ENCODE peak calls at places on chromosomes 5 and 9, in seven cellular contexts. U is GM23338, T is transverse colon, Q is suprapubic skin, V is H1, K is HL-60, C is HepG2. N is an unnamed sample.

GRCh38 chr9:27933210-27934062 is 360.2 kb upstream of the C9orf72 start:
- DNase-seq in U (no peak), T (no peak), Q (no peak), V (no peak), K (no peak), C (no peak), N (no peak)

GRCh38 chr5:3222924-3223323 is 372.7 kb upstream of the IRX1 start:
- DNase-seq in U (no peak), T (no peak), Q (no peak), V (no peak), K (no peak), C (no peak), N (no peak)

GRCh38 chr9:91949293-91949945 is 609 bp downstream of the ROR2 start:
- DNase-seq in U (peak), T (no peak), Q (no peak), V (peak), K (no peak), C (no peak), N (no peak)

GRCh38 chr5:88298425-88298824 is 29.8 kb upstream of the TMEM161B start:
- DNase-seq in U (no peak), T (no peak), Q (no peak), V (no peak), K (no peak), C (no peak), N (no peak)

GRCh38 chr9:899440-900184 is 58.1 kb downstream of the DMRT1 start:
- DNase-seq in U (peak), T (peak), Q (no peak), V (no peak), K (peak), C (no peak), N (no peak)

GRCh38 chr5:41721521-41721920 is 148.7 kb downstream of the OXCT1 start:
- DNase-seq in U (no peak), T (no peak), Q (no peak), V (no peak), K (no peak), C (no peak), N (no peak)

GRCh38 chr9:35906923-35907699 is 1.1 kb downstream of the HRCT1 start:
- DNase-seq in U (no peak), T (peak), Q (peak), V (no peak), K (no peak), C (no peak), N (no peak)

GRCh38 chr5:172385661-172386187 is 68.6 kb downstream of the SH3PXD2B start:
- DNase-seq in U (no peak), T (no peak), Q (no peak), V (no peak), K (no peak), C (no peak), N (no peak)

GRCh38 chr9:114811301-114811700 is 5.5 kb upstream of the TNFSF15 start:
- DNase-seq in U (no peak), T (no peak), Q (no peak), V (no peak), K (no peak), C (no peak), N (no peak)

GRCh38 chr9:114112778-114113585 is 13.9 kb upstream of the KIF12 start:
- DNase-seq in U (no peak), T (peak), Q (peak), V (no peak), K (no peak), C (no peak), N (peak)

GRCh38 chr5:83662558-83662957 is 58.1 kb downstream of the HAPLN1 start:
- DNase-seq in U (no peak), T (no peak), Q (no peak), V (no peak), K (no peak), C (no peak), N (no peak)

GRCh38 chr5:15604986-15605385 is 105.0 kb downstream of the FBXL7 start:
- DNase-seq in U (no peak), T (no peak), Q (no peak), V (no peak), K (no peak), C (no peak), N (no peak)

GRCh38 chr9:87629094-87629493 is 96.8 kb upstream of the CTSL start:
- DNase-seq in U (no peak), T (no peak), Q (no peak), V (no peak), K (no peak), C (no peak), N (no peak)

GRCh38 chr5:175718401-175719108 is 60.7 kb downstream of the HRH2 start:
- DNase-seq in U (peak), T (peak), Q (peak), V (peak), K (peak), C (no peak), N (peak)

GRCh38 chr5:180775624-180776023 is 27.0 kb downstream of the MGAT1 start:
- DNase-seq in U (no peak), T (no peak), Q (no peak), V (no peak), K (no peak), C (no peak), N (no peak)

GRCh38 chr5:38060354-38060753 is 198.0 kb upstream of the EGFLAM start:
- DNase-seq in U (no peak), T (no peak), Q (no peak), V (no peak), K (no peak), C (peak), N (no peak)

GRCh38 chr5:143065185-143065584 is 295.0 kb downstream of the ARHGAP26 start:
- DNase-seq in U (no peak), T (no peak), Q (peak), V (no peak), K (no peak), C (no peak), N (no peak)

GRCh38 chr5:174751154-174751990 is 27.0 kb downstream of the MSX2 start:
- DNase-seq in U (peak), T (no peak), Q (no peak), V (peak), K (no peak), C (no peak), N (no peak)

GRCh38 chr9:14428781-14429230 is 114.9 kb upstream of the NFIB start:
- DNase-seq in U (peak), T (peak), Q (peak), V (peak), K (peak), C (peak), N (peak)

GRCh38 chr5:91591076-91591475 is 208.0 kb upstream of the ARRDC3 start:
- DNase-seq in U (peak), T (no peak), Q (no peak), V (no peak), K (no peak), C (no peak), N (no peak)

GRCh38 chr9:128825923-128826702 is 3.5 kb downstream of the SPOUT1 start:
- DNase-seq in U (peak), T (no peak), Q (no peak), V (no peak), K (no peak), C (no peak), N (no peak)

GRCh38 chr5:13378073-13378472 is 566.4 kb downstream of the DNAH5 start:
- DNase-seq in U (no peak), T (no peak), Q (no peak), V (no peak), K (no peak), C (no peak), N (no peak)

GRCh38 chr9:38421498-38422211 is 2.6 kb downstream of the IGFBPL1 start:
- DNase-seq in U (peak), T (no peak), Q (no peak), V (no peak), K (no peak), C (no peak), N (no peak)

GRCh38 chr9:117704024-117704575 is at the start of gene TLR4:
- DNase-seq in U (peak), T (peak), Q (peak), V (no peak), K (peak), C (no peak), N (no peak)

GRCh38 chr9:112308576-112308975 is 24.8 kb downstream of the PTBP3 start:
- DNase-seq in U (peak), T (no peak), Q (no peak), V (no peak), K (no peak), C (peak), N (no peak)

GRCh38 chr9:130433168-130433946 is 11.4 kb upstream of the ASS1 start:
- DNase-seq in U (peak), T (no peak), Q (no peak), V (peak), K (peak), C (no peak), N (no peak)

GRCh38 chr5:1298067-1298551 is 3.2 kb upstream of the TERT start:
- DNase-seq in U (no peak), T (no peak), Q (peak), V (no peak), K (no peak), C (no peak), N (peak)

GRCh38 chr9:79633558-79633957 is 61.8 kb downstream of the TLE4 start:
- DNase-seq in U (no peak), T (no peak), Q (no peak), V (no peak), K (no peak), C (no peak), N (no peak)

GRCh38 chr9:81825831-81826540 is 102.2 kb upstream of the SPATA31D4 start:
- DNase-seq in U (no peak), T (no peak), Q (no peak), V (no peak), K (no peak), C (no peak), N (no peak)

DNA sequence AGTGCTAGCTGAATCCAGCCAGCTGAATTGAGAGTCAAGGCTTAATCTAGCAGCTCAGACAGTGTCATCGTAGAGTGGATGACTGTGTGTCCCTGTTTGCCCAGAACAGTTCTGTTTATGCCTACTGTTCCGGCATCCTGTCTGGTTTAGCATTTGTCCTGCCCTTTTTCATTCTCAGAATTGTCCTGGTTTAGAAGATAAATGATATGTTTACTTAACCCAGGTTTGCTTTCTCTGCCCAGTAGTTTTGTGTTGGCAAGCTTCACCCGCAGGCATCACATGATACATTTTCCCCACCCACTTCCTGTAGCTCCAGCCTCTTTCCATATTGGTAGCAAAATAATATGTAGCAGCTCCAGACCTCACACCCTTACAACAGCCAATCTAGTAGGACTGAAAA is 41.2 kb upstream of the ZSWIM6 start:
- DNase-seq in U (no peak), T (peak), Q (no peak), V (no peak), K (no peak), C (peak), N (no peak)
- H3K27ac ChIP-seq in U (no peak), T (peak), Q (no peak), V (no peak), K (no peak), C (no peak), N (no peak)

GRCh38 chr9:5518937-5519319 is 8.6 kb downstream of the PDCD1LG2 start:
- DNase-seq in U (no peak), T (no peak), Q (no peak), V (no peak), K (no peak), C (no peak), N (no peak)
- TF ChIP-seq POLR2AphosphoS5 in U (no peak), T (no peak), Q (no peak), V (no peak), K (no peak), C (no peak), N (no peak)

GRCh38 chr9:108486791-108487190 is 369.0 kb downstream of the ACTL7B start:
- DNase-seq in U (no peak), T (no peak), Q (no peak), V (no peak), K (no peak), C (no peak), N (no peak)
- H3K27ac ChIP-seq in U (no peak), T (no peak), Q (no peak), V (no peak), K (no peak), C (no peak), N (no peak)

DNA sequence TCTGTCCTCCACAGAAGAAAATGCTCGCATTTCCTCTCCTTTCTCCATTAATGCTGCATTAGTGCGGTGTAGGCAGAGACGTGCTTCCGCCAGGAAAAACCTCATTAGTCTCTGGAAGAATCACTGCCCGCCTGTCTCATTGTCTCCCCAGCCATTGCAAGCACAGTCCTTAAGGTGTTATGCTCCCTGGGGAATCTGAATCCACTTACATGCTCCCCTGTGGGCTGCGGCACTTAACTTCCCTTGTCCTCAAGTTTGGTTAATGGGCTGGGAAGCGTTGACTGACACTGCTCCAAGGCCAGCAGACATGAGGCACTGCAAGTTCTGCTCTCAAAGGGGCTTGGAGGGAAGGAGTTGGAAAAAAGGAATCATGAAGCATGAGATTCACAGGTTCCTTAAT is 41.6 kb downstream of the TARS1 start:
- DNase-seq in U (peak), T (no peak), Q (no peak), V (no peak), K (no peak), C (no peak), N (no peak)
- TF ChIP-seq POLR2AphosphoS5 in U (no peak), T (no peak), Q (no peak), V (no peak), K (no peak), C (no peak), N (no peak)

GRCh38 chr5:107786424-107786823 is 115.7 kb upstream of the EFNA5 start:
- DNase-seq in U (no peak), T (no peak), Q (no peak), V (no peak), K (no peak), C (no peak), N (no peak)

GRCh38 chr5:107779472-107779871 is 108.7 kb upstream of the EFNA5 start:
- DNase-seq in U (no peak), T (no peak), Q (no peak), V (no peak), K (no peak), C (no peak), N (no peak)

GRCh38 chr5:107781451-107781850 is 110.7 kb upstream of the EFNA5 start:
- DNase-seq in U (no peak), T (no peak), Q (no peak), V (no peak), K (no peak), C (no peak), N (no peak)

GRCh38 chr5:107782770-107783169 is 112.0 kb upstream of the EFNA5 start:
- DNase-seq in U (no peak), T (no peak), Q (no peak), V (no peak), K (no peak), C (no peak), N (no peak)

DNA sequence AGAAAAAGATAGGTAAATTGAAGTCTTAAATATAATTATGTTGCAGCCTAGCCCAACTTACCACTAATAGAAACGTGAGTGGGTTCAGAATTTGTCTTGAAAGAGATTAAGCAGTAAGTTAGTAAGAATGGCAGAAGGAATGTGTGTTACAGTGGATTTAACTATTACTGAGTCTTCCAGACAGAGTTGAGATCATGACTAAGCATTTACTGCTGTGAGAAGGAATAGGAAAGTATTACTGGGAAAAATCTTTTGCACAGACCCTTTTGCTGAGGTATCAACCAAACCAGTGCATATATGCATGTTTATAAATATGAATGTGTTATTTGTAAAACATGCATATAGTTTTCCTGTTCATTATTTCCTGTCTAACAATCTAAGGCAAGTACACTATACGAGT is 112.8 kb upstream of the EFNA5 start:
- DNase-seq in U (no peak), T (no peak), Q (no peak), V (no peak), K (no peak), C (no peak), N (no peak)
- H3K27ac ChIP-seq in U (no peak), T (no peak), Q (no peak), V (no peak), K (no peak), C (no peak), N (no peak)

GRCh38 chr9:74773886-74774479 is 113.7 kb downstream of the TRPM6 start:
- DNase-seq in U (peak), T (peak), Q (peak), V (peak), K (peak), C (peak), N (peak)

GRCh38 chr9:74772126-74772525 is 115.6 kb downstream of the TRPM6 start:
- DNase-seq in U (no peak), T (no peak), Q (no peak), V (no peak), K (no peak), C (no peak), N (no peak)

GRCh38 chr9:74771672-74772071 is 116.0 kb downstream of the TRPM6 start:
- DNase-seq in U (no peak), T (no peak), Q (no peak), V (no peak), K (no peak), C (no peak), N (no peak)

GRCh38 chr9:74770508-74771261 is 117.0 kb downstream of the TRPM6 start:
- DNase-seq in U (peak), T (peak), Q (no peak), V (peak), K (peak), C (peak), N (no peak)

GRCh38 chr9:74771262-74771585 is 116.5 kb downstream of the TRPM6 start:
- DNase-seq in U (no peak), T (no peak), Q (no peak), V (no peak), K (no peak), C (no peak), N (no peak)
- TF ChIP-seq POLR2AphosphoS5 in U (no peak), T (no peak), Q (no peak), V (no peak), K (no peak), C (no peak), N (no peak)

GRCh38 chr9:94839398-94839797 is 112.9 kb downstream of the AOPEP start:
- DNase-seq in U (no peak), T (no peak), Q (no peak), V (no peak), K (no peak), C (no peak), N (no peak)

GRCh38 chr9:94843089-94843488 is 116.6 kb downstream of the AOPEP start:
- DNase-seq in U (peak), T (no peak), Q (no peak), V (peak), K (no peak), C (peak), N (no peak)

GRCh38 chr9:94833802-94834201 is 107.3 kb downstream of the AOPEP start:
- DNase-seq in U (no peak), T (no peak), Q (no peak), V (no peak), K (no peak), C (no peak), N (no peak)

GRCh38 chr9:94840738-94841137 is 114.2 kb downstream of the AOPEP start:
- DNase-seq in U (no peak), T (no peak), Q (no peak), V (no peak), K (no peak), C (no peak), N (no peak)

GRCh38 chr9:94837404-94837803 is 110.9 kb downstream of the AOPEP start:
- DNase-seq in U (no peak), T (no peak), Q (no peak), V (no peak), K (no peak), C (no peak), N (no peak)
- H3K27ac ChIP-seq in U (no peak), T (no peak), Q (no peak), V (no peak), K (no peak), C (no peak), N (no peak)

DNA sequence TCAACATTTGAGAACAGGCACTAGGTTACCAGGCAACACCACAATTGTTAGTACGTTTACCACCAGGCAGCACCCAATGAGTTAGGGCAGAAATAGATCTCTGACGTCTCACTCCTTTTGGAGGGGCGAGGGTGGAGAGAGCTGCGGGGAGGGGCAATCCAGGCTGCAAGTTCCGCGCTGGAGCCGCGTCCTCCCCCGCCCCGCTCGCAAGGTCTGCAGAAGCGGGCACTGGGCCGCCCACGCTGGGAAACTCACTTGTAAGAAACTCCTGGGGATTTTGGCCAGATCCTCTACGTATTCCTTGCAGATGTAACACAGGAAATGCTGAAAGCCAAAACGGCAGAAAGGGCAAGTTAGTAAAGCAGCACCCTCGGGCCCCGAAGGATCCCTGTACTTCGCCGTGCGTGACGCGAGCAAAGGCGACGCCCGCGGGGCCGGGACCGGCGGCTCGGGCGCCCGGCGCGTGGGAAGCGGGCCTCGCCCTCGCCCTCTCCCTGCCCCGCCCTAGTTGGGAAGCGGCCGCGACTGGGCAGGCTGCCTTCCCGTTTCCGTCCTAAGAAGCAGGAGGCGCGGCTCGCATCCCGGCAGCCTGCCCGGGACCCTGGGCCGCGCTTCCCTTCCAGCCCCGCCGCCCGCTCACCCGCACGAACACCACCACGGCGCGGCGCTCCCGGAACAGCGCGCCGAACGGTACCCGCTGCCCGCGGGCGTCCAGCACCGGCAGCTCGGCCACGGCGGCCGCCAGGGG is 493 bp downstream of the PRXL2C start:
- DNase-seq in U (peak), T (peak), Q (peak), V (peak), K (peak), C (peak), N (peak)
- TF ChIP-seq POLR2AphosphoS5 in U (peak), T (peak), Q (no peak), V (no peak), K (no peak), C (peak), N (peak)

N was measured in breast epithelium.